ENCODE peak calls at places on chromosome 17, in four cellular contexts. P is A549, N is K562, Y is WTC11. J is an unnamed sample.

GRCh38 chr17:17567631-17568030 is 23.9 kb downstream of the PEMT start:
- DNase-seq in P (no peak), N (no peak), Y (no peak), J (no peak)

GRCh38 chr17:2802574-2802973 is 6.3 kb downstream of the RAP1GAP2 start:
- DNase-seq in P (no peak), N (no peak), Y (no peak), J (no peak)

GRCh38 chr17:48990882-48991357 is 6.3 kb upstream of the IGF2BP1 start:
- DNase-seq in P (peak; percentile 51), N (peak; percentile 50), Y (no peak), J (no peak)

GRCh38 chr17:50468120-50469004 is at the start of gene CHAD:
- DNase-seq in P (no peak), N (peak; percentile 63), Y (peak; percentile 40), J (no peak)

GRCh38 chr17:14745541-14745940 is 444.7 kb downstream of the HS3ST3B1 start:
- DNase-seq in P (no peak), N (no peak), Y (no peak), J (no peak)

GRCh38 chr17:2138768-2139167 is 83.9 kb downstream of the HIC1 start:
- DNase-seq in P (no peak), N (peak; percentile 20), Y (no peak), J (peak; percentile 34)

GRCh38 chr17:570403-570802 is 144.2 kb downstream of the VPS53 start:
- DNase-seq in P (no peak), N (no peak), Y (no peak), J (peak; percentile 56)

GRCh38 chr17:16007439-16007838 is 7.8 kb downstream of the TTC19 start:
- DNase-seq in P (no peak), N (no peak), Y (no peak), J (no peak)

GRCh38 chr17:78022425-78022824 is 63.9 kb downstream of the TNRC6C start:
- DNase-seq in P (no peak), N (no peak), Y (no peak), J (no peak)

GRCh38 chr17:79657036-79657435 is 46.2 kb upstream of the RBFOX3 start:
- DNase-seq in P (no peak), N (no peak), Y (no peak), J (no peak)

GRCh38 chr17:8923762-8924161 is 41.7 kb downstream of the PIK3R5 start:
- DNase-seq in P (no peak), N (no peak), Y (no peak), J (no peak)

GRCh38 chr17:2436516-2436915 is 35.7 kb upstream of the MNT start:
- DNase-seq in P (no peak), N (no peak), Y (no peak), J (no peak)

GRCh38 chr17:38660097-38661026 is 14.4 kb downstream of the EPOP start:
- DNase-seq in P (no peak), N (no peak), Y (no peak), J (no peak)

GRCh38 chr17:2282297-2282873 is 21.2 kb downstream of the SMG6 start:
- DNase-seq in P (peak; percentile 78), N (peak; percentile 40), Y (no peak), J (peak; percentile 60)

GRCh38 chr17:28384281-28385036 is 13.0 kb downstream of the SARM1 start:
- DNase-seq in P (no peak), N (peak; percentile 42), Y (peak; percentile 53), J (no peak)

GRCh38 chr17:8621585-8621984 is 8.9 kb downstream of the MYH10 start:
- DNase-seq in P (no peak), N (no peak), Y (no peak), J (no peak)

GRCh38 chr17:10292057-10292931 is 80.5 kb downstream of the MYH13 start:
- DNase-seq in P (no peak), N (no peak), Y (no peak), J (no peak)

GRCh38 chr17:9444687-9445086 is 130.9 kb downstream of the STX8 start:
- DNase-seq in P (no peak), N (no peak), Y (no peak), J (peak; percentile 69)

GRCh38 chr17:77948690-77949114 is 9.8 kb upstream of the TNRC6C start:
- DNase-seq in P (peak; percentile 57), N (no peak), Y (no peak), J (peak; percentile 53)

GRCh38 chr17:40556884-40557414 is 8.3 kb downstream of the CCR7 start:
- DNase-seq in P (no peak), N (peak; percentile 59), Y (peak; percentile 11), J (no peak)

GRCh38 chr17:71378036-71378435 is 742.8 kb upstream of the SOX9 start:
- DNase-seq in P (no peak), N (no peak), Y (no peak), J (no peak)

GRCh38 chr17:3556905-3557767 is 476 bp downstream of the TRPV3 start:
- DNase-seq in P (no peak), N (peak; percentile 24), Y (no peak), J (no peak)

GRCh38 chr17:20012137-20012536 is 3.0 kb downstream of the SPECC1 start:
- DNase-seq in P (no peak), N (no peak), Y (no peak), J (no peak)

DNA sequence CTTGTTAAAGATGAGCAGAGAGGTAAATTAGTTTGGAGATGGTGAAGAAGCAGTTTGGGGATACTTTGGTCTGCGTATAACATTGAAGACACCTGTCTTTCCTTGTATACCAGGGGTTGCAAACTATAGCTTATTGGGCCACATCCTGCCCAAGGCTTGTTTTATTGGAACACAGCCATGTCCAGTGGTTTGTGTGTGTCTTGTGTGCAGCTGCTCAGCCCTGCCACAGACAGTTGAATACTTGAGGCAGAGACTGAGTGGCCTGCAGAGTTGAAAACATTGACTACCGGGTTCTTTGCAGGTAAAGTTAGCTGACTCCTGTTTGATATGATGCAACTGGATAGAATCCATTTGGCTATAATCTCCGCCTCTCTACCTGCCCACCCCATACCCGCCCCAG is 224.4 kb downstream of the PRKCA start:
- DNase-seq in P (no peak), N (no peak), Y (no peak), J (no peak)
- TF ChIP-seq NR3C1 in P (no peak), N (no peak), Y (no peak), J (no peak)

GRCh38 chr17:29571883-29572681 is 3.6 kb downstream of the TP53I13 start:
- DNase-seq in P (no peak), N (no peak), Y (peak; percentile 26), J (no peak)
- TF ChIP-seq NR3C1 in P (no peak), N (no peak), Y (no peak), J (no peak)

GRCh38 chr17:55737976-55738501 is 12.8 kb upstream of the PCTP start:
- DNase-seq in P (no peak), N (peak; percentile 55), Y (no peak), J (no peak)

GRCh38 chr17:55734128-55734781 is 11.6 kb upstream of the TMEM100 start:
- DNase-seq in P (no peak), N (no peak), Y (peak; percentile 33), J (no peak)

GRCh38 chr17:55731586-55732250 is 9.1 kb upstream of the TMEM100 start:
- DNase-seq in P (no peak), N (peak; percentile 17), Y (no peak), J (no peak)

GRCh38 chr17:55740515-55741352 is 10.1 kb upstream of the PCTP start:
- DNase-seq in P (no peak), N (peak; percentile 71), Y (no peak), J (no peak)

GRCh38 chr17:55735784-55736405 is 13.2 kb upstream of the TMEM100 start:
- DNase-seq in P (peak; percentile 72), N (peak; percentile 32), Y (peak; percentile 24), J (peak; percentile 54)
- TF ChIP-seq NR3C1 in P (no peak), N (no peak), Y (no peak), J (no peak)

DNA sequence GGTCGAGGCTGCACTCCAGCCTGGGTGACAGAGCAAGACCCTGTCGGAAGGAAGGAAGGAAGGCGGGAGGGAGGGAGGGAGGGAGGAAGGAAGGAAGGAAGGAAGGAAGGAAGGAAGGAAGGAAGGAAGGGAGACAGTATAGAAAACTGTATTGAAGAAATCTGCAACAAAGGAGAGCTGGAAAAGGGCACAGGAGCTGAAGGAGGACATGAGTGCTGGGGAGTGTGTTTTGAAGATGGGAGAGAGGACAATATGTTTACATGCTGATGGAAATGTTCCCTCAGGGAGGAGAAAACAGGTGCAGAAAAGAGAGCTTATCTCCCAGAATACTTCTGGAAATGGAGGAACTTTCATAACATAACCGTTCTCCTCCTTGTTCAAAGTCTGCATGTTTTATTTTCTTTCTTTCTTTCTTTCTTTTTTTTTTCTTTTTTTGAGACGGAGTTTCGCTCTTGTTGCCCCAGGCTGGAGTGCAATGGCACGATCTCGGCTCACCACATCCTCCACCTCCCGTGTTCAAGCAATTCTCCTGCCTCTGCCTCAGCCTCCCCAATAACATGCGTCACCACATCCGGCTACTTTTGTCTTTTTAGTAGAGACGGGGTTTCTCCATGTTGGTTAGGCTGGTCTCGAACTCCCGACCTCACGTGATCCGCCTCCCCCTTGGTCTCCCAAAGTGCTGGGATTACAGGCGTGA is 2.7 kb upstream of the HAP1 start:
- DNase-seq in P (no peak), N (no peak), Y (no peak), J (no peak)
- TF ChIP-seq NR3C1 in P (no peak), N (no peak), Y (no peak), J (no peak)

DNA sequence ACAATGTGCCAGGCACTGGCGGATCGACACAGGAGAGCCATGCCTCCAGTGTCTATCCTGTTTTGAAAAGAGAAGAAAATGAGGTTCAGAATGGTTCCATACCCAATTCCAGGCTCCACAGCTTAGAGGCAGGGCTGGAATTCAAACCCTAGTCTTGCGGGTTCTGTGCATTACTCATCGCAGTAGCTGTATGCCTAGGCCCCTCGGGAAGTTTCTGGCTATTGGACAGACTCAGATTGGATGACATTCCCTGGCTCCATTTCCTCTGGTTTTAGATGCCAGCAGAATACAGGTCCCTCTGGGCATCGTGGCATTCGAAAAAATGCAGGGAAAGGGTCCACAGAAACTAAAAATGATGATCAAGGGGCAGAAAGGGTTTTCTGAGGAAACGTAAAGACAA is 184.7 kb downstream of the COPRS start:
- DNase-seq in P (no peak), N (no peak), Y (no peak), J (no peak)
- TF ChIP-seq NR3C1 in P (no peak), N (no peak), Y (no peak), J (no peak)

J was measured in HepG2.